ENCODE peak calls at places on chromosomes 2 and 18, in seven cellular contexts. One of them, this sample, is unnamed.

GRCh38 chr18:34400837-34401236 is 176.1 kb upstream of the NOL4 start:
- DNase-seq in stomach: no peak
- DNase-seq in adipocyte: no peak
- DNase-seq in Caco-2: no peak
- DNase-seq in testis: no peak
- DNase-seq in upper lobe of right lung: no peak
- DNase-seq in fibroblast of pulmonary artery: no peak
- DNase-seq in this sample: no peak

GRCh38 chr2:121803503-121803902 is 48.1 kb downstream of the TSN start:
- DNase-seq in upper lobe of right lung: no peak
- DNase-seq in Caco-2: no peak
- DNase-seq in adipocyte: no peak
- DNase-seq in testis: no peak
- DNase-seq in fibroblast of pulmonary artery: no peak
- DNase-seq in stomach: no peak
- DNase-seq in this sample: no peak

GRCh38 chr2:37377187-37377532 is 32.7 kb downstream of the QPCT start:
- DNase-seq in adipocyte: peak; percentile 52
- DNase-seq in stomach: no peak
- DNase-seq in testis: no peak
- DNase-seq in fibroblast of pulmonary artery: peak; percentile 40
- DNase-seq in upper lobe of right lung: no peak
- DNase-seq in Caco-2: no peak
- DNase-seq in this sample: no peak

GRCh38 chr18:59139291-59139614 is 431 bp upstream of the SEC11C start:
- DNase-seq in stomach: peak; percentile 91
- DNase-seq in fibroblast of pulmonary artery: peak; percentile 89
- DNase-seq in adipocyte: peak; percentile 84
- DNase-seq in testis: peak; percentile 94
- DNase-seq in upper lobe of right lung: peak; percentile 95
- DNase-seq in Caco-2: peak; percentile 83
- DNase-seq in this sample: peak; percentile 94

GRCh38 chr2:239378021-239378917 is 22.6 kb downstream of the HDAC4 start:
- DNase-seq in Caco-2: no peak
- DNase-seq in stomach: no peak
- DNase-seq in testis: no peak
- DNase-seq in fibroblast of pulmonary artery: no peak
- DNase-seq in upper lobe of right lung: no peak
- DNase-seq in adipocyte: no peak
- DNase-seq in this sample: peak; percentile 62

GRCh38 chr2:239555566-239555895 is 154.7 kb upstream of the HDAC4 start:
- DNase-seq in testis: no peak
- DNase-seq in Caco-2: no peak
- DNase-seq in upper lobe of right lung: no peak
- DNase-seq in adipocyte: no peak
- DNase-seq in stomach: no peak
- DNase-seq in fibroblast of pulmonary artery: no peak
- DNase-seq in this sample: no peak

GRCh38 chr2:30037016-30037415 is 109.8 kb upstream of the YPEL5 start:
- DNase-seq in upper lobe of right lung: no peak
- DNase-seq in testis: no peak
- DNase-seq in Caco-2: no peak
- DNase-seq in fibroblast of pulmonary artery: no peak
- DNase-seq in stomach: no peak
- DNase-seq in adipocyte: no peak
- DNase-seq in this sample: no peak

GRCh38 chr2:3290655-3291054 is 87.0 kb downstream of the EIPR1 start:
- DNase-seq in upper lobe of right lung: no peak
- DNase-seq in Caco-2: no peak
- DNase-seq in fibroblast of pulmonary artery: no peak
- DNase-seq in stomach: peak; percentile 11
- DNase-seq in testis: no peak
- DNase-seq in adipocyte: no peak
- DNase-seq in this sample: no peak

GRCh38 chr18:43274526-43274925 is 2.8 kb downstream of the SYT4 start:
- DNase-seq in adipocyte: no peak
- DNase-seq in upper lobe of right lung: no peak
- DNase-seq in stomach: no peak
- DNase-seq in Caco-2: no peak
- DNase-seq in testis: no peak
- DNase-seq in fibroblast of pulmonary artery: no peak
- DNase-seq in this sample: no peak

GRCh38 chr2:3289526-3289925 is 88.1 kb downstream of the EIPR1 start:
- DNase-seq in upper lobe of right lung: no peak
- DNase-seq in adipocyte: no peak
- DNase-seq in testis: no peak
- DNase-seq in Caco-2: no peak
- DNase-seq in fibroblast of pulmonary artery: no peak
- DNase-seq in stomach: peak; percentile 17
- DNase-seq in this sample: no peak

GRCh38 chr2:27369471-27370025 is 590 bp downstream of the EIF2B4 start:
- DNase-seq in testis: no peak
- DNase-seq in upper lobe of right lung: no peak
- DNase-seq in stomach: peak; percentile 59
- DNase-seq in adipocyte: no peak
- DNase-seq in Caco-2: no peak
- DNase-seq in fibroblast of pulmonary artery: peak; percentile 63
- DNase-seq in this sample: no peak

GRCh38 chr18:54112356-54112755 is 112.1 kb downstream of the MBD2 start:
- DNase-seq in testis: no peak
- DNase-seq in stomach: no peak
- DNase-seq in fibroblast of pulmonary artery: no peak
- DNase-seq in Caco-2: no peak
- DNase-seq in upper lobe of right lung: no peak
- DNase-seq in adipocyte: peak; percentile 67
- DNase-seq in this sample: no peak

GRCh38 chr2:158034198-158034831 is 67.4 kb upstream of the UPP2 start:
- DNase-seq in testis: peak; percentile 73
- DNase-seq in stomach: peak; percentile 59
- DNase-seq in Caco-2: peak; percentile 75
- DNase-seq in upper lobe of right lung: no peak
- DNase-seq in adipocyte: peak; percentile 80
- DNase-seq in fibroblast of pulmonary artery: peak; percentile 66
- DNase-seq in this sample: no peak

GRCh38 chr18:75003764-75004690 is 204.9 kb downstream of the PTGR3 start:
- DNase-seq in stomach: no peak
- DNase-seq in upper lobe of right lung: no peak
- DNase-seq in fibroblast of pulmonary artery: peak; percentile 58
- DNase-seq in Caco-2: no peak
- DNase-seq in adipocyte: peak; percentile 24
- DNase-seq in testis: no peak
- DNase-seq in this sample: no peak

GRCh38 chr2:69624611-69625010 is 18.9 kb downstream of the AAK1 start:
- DNase-seq in upper lobe of right lung: no peak
- DNase-seq in stomach: no peak
- DNase-seq in testis: no peak
- DNase-seq in Caco-2: no peak
- DNase-seq in fibroblast of pulmonary artery: no peak
- DNase-seq in adipocyte: no peak
- DNase-seq in this sample: no peak
- H3K4me3 ChIP-seq in upper lobe of right lung: no peak overlapping the region
- H3K4me3 ChIP-seq in stomach: no peak overlapping the region
- H3K4me3 ChIP-seq in testis: no peak overlapping the region
- H3K4me3 ChIP-seq in Caco-2: no peak overlapping the region
- H3K4me3 ChIP-seq in fibroblast of pulmonary artery: no peak overlapping the region
- H3K4me3 ChIP-seq in adipocyte: peak overlapping the region; percentile 11
- H3K4me3 ChIP-seq in this sample: no peak overlapping the region

GRCh38 chr2:221502270-221502973 is 69.7 kb downstream of the EPHA4 start:
- DNase-seq in stomach: no peak
- DNase-seq in fibroblast of pulmonary artery: peak; percentile 69
- DNase-seq in upper lobe of right lung: no peak
- DNase-seq in testis: no peak
- DNase-seq in Caco-2: no peak
- DNase-seq in adipocyte: peak; percentile 68
- DNase-seq in this sample: no peak
- H3K4me3 ChIP-seq in stomach: no peak overlapping the region
- H3K4me3 ChIP-seq in fibroblast of pulmonary artery: no peak overlapping the region
- H3K4me3 ChIP-seq in upper lobe of right lung: no peak overlapping the region
- H3K4me3 ChIP-seq in testis: no peak overlapping the region
- H3K4me3 ChIP-seq in Caco-2: no peak overlapping the region
- H3K4me3 ChIP-seq in adipocyte: peak overlapping the region; percentile 80
- H3K4me3 ChIP-seq in this sample: no peak overlapping the region

GRCh38 chr2:100126172-100126571 is 16.2 kb downstream of the AFF3 start:
- DNase-seq in upper lobe of right lung: no peak
- DNase-seq in stomach: peak; percentile 51
- DNase-seq in adipocyte: peak; percentile 42
- DNase-seq in testis: no peak
- DNase-seq in Caco-2: no peak
- DNase-seq in fibroblast of pulmonary artery: no peak
- DNase-seq in this sample: no peak
- H3K4me3 ChIP-seq in upper lobe of right lung: no peak overlapping the region
- H3K4me3 ChIP-seq in stomach: no peak overlapping the region
- H3K4me3 ChIP-seq in adipocyte: no peak overlapping the region
- H3K4me3 ChIP-seq in testis: no peak overlapping the region
- H3K4me3 ChIP-seq in Caco-2: no peak overlapping the region
- H3K4me3 ChIP-seq in fibroblast of pulmonary artery: no peak overlapping the region
- H3K4me3 ChIP-seq in this sample: no peak overlapping the region

GRCh38 chr2:176096243-176096985 is 3.2 kb upstream of the HOXD12 start:
- DNase-seq in testis: no peak
- DNase-seq in adipocyte: no peak
- DNase-seq in upper lobe of right lung: no peak
- DNase-seq in Caco-2: no peak
- DNase-seq in fibroblast of pulmonary artery: no peak
- DNase-seq in stomach: no peak
- DNase-seq in this sample: no peak
- H3K4me3 ChIP-seq in testis: no peak overlapping the region
- H3K4me3 ChIP-seq in adipocyte: peak overlapping the region; percentile 78
- H3K4me3 ChIP-seq in upper lobe of right lung: peak overlapping the region; percentile 45
- H3K4me3 ChIP-seq in Caco-2: peak overlapping the region; percentile 42
- H3K4me3 ChIP-seq in fibroblast of pulmonary artery: peak overlapping the region; percentile 34
- H3K4me3 ChIP-seq in stomach: peak overlapping the region; percentile 48
- H3K4me3 ChIP-seq in this sample: peak overlapping the region; percentile 62

GRCh38 chr2:33497177-33497787 is 20.8 kb downstream of the RASGRP3 start:
- DNase-seq in stomach: no peak
- DNase-seq in upper lobe of right lung: no peak
- DNase-seq in testis: no peak
- DNase-seq in Caco-2: no peak
- DNase-seq in fibroblast of pulmonary artery: peak; percentile 26
- DNase-seq in adipocyte: peak; percentile 27
- DNase-seq in this sample: no peak
- H3K4me3 ChIP-seq in stomach: no peak overlapping the region
- H3K4me3 ChIP-seq in upper lobe of right lung: no peak overlapping the region
- H3K4me3 ChIP-seq in testis: no peak overlapping the region
- H3K4me3 ChIP-seq in Caco-2: no peak overlapping the region
- H3K4me3 ChIP-seq in fibroblast of pulmonary artery: no peak overlapping the region
- H3K4me3 ChIP-seq in adipocyte: no peak overlapping the region
- H3K4me3 ChIP-seq in this sample: no peak overlapping the region

This sample was measured in kidney.